ENCODE peak calls at places on chromosomes 13 and 19, in ten cellular contexts. D is omental fat pad; H is NB4; E is fibroblast of pulmonary artery; N is cardiac muscle cell; U is HCT116; F is right lobe of liver; C is astrocyte of the spinal cord; K is left ventricle myocardium inferior; Q is CD4-positive, alpha-beta T cell. V is an unnamed sample.

GRCh38 chr13:33125821-33126570 is 109.8 kb downstream of the KL start:
- DNase-seq in D (no peak), C (peak), F (peak), N (peak), U (peak), Q (no peak), H (no peak), K (peak), E (peak), V (no peak)

GRCh38 chr19:10551698-10552301 is 8.1 kb downstream of the ATG4D start:
- DNase-seq in Q (no peak), N (peak), E (peak), U (peak), H (peak), C (no peak), D (no peak), K (no peak), F (no peak), V (peak)

GRCh38 chr13:56720841-56721240 is 419.9 kb upstream of the PRR20A start:
- DNase-seq in N (peak), Q (no peak), F (no peak), D (no peak), U (no peak), E (peak), H (no peak), C (no peak), K (no peak), V (no peak)

GRCh38 chr13:53007872-53008271 is 20.7 kb upstream of the OLFM4 start:
- DNase-seq in K (peak), N (no peak), F (no peak), C (no peak), U (no peak), Q (no peak), E (no peak), H (no peak), D (no peak), V (no peak)

GRCh38 chr13:52195052-52195837 is 35.8 kb upstream of the NEK3 start:
- DNase-seq in K (peak), E (peak), U (no peak), N (peak), Q (peak), H (no peak), D (peak), C (peak), F (peak), V (peak)

GRCh38 chr13:24264976-24265375 is 44.4 kb upstream of the C1QTNF9 start:
- DNase-seq in U (no peak), F (no peak), C (no peak), E (no peak), K (no peak), H (no peak), D (no peak), N (no peak), Q (peak), V (peak)

GRCh38 chr19:39038098-39038497 is 5.7 kb upstream of the FBXO27 start:
- DNase-seq in Q (no peak), N (peak), K (no peak), E (peak), F (peak), C (peak), H (peak), D (no peak), U (peak), V (no peak)

GRCh38 chr19:39679056-39679790 is 23.5 kb downstream of the LGALS16 start:
- DNase-seq in N (no peak), D (no peak), U (no peak), H (no peak), K (no peak), C (no peak), F (no peak), Q (no peak), E (no peak), V (peak)

GRCh38 chr13:80830431-80830830 is 489.5 kb upstream of the SPRY2 start:
- DNase-seq in E (no peak), Q (no peak), U (no peak), N (no peak), D (no peak), H (no peak), K (no peak), C (no peak), F (no peak), V (no peak)

GRCh38 chr13:112078216-112078615 is 11.3 kb downstream of the SOX1 start:
- DNase-seq in N (no peak), D (no peak), F (no peak), E (no peak), U (no peak), K (no peak), Q (no peak), H (no peak), C (no peak), V (no peak)

GRCh38 chr19:34475026-34475974 is 6.3 kb upstream of the WTIP start:
- DNase-seq in E (peak), F (no peak), D (no peak), U (no peak), K (no peak), H (peak), C (peak), Q (no peak), N (peak), V (no peak)

GRCh38 chr13:98280176-98280510 is 103.1 kb upstream of the RNF113B start:
- DNase-seq in C (no peak), F (no peak), Q (no peak), E (no peak), U (no peak), H (no peak), N (no peak), D (no peak), K (no peak), V (no peak)

GRCh38 chr19:44904426-44904994 is 1.1 kb upstream of the APOE start:
- DNase-seq in U (no peak), H (peak), C (no peak), D (no peak), K (no peak), F (no peak), E (no peak), N (no peak), Q (no peak), V (peak)

GRCh38 chr13:50842711-50843255 is 709 bp downstream of the DLEU7 start:
- DNase-seq in H (no peak), K (no peak), D (no peak), U (no peak), N (no peak), E (no peak), C (no peak), F (no peak), Q (no peak), V (no peak)

GRCh38 chr13:101579291-101579802 is 126.9 kb downstream of the ITGBL1 start:
- DNase-seq in F (no peak), E (peak), D (no peak), H (no peak), N (peak), K (no peak), Q (no peak), C (peak), U (no peak), V (no peak)

GRCh38 chr13:23467048-23467931 is 33.8 kb upstream of the SACS start:
- DNase-seq in D (no peak), U (no peak), H (no peak), E (no peak), C (no peak), Q (no peak), K (no peak), N (no peak), F (no peak), V (peak)

GRCh38 chr13:74575729-74576125 is 441.5 kb upstream of the KLF12 start:
- DNase-seq in H (peak), N (peak), Q (peak), U (no peak), F (peak), K (peak), E (peak), C (peak), D (peak), V (peak)

GRCh38 chr19:16542894-16543498 is 759 bp upstream of the CHERP start:
- DNase-seq in F (no peak), K (no peak), U (no peak), Q (no peak), H (peak), C (no peak), D (no peak), E (peak), N (peak), V (peak)

GRCh38 chr13:110012102-110012739 is 225.8 kb upstream of the IRS2 start:
- DNase-seq in C (peak), D (no peak), K (no peak), Q (no peak), N (peak), U (peak), E (peak), H (no peak), F (no peak), V (no peak)

GRCh38 chr19:29524912-29525870 is 603 bp upstream of the VSTM2B start:
- DNase-seq in Q (no peak), H (no peak), D (no peak), C (no peak), E (no peak), N (no peak), K (peak), F (peak), U (no peak), V (no peak)

GRCh38 chr19:46977548-46977947 is 42.1 kb upstream of the NPAS1 start:
- DNase-seq in U (no peak), K (no peak), N (no peak), H (no peak), D (no peak), F (no peak), Q (no peak), E (no peak), C (no peak), V (no peak)

GRCh38 chr13:108223850-108224503 is 5.8 kb downstream of the ABHD13 start:
- DNase-seq in E (no peak), D (no peak), K (no peak), F (no peak), H (no peak), N (no peak), Q (no peak), C (no peak), U (no peak), V (no peak)

GRCh38 chr13:108218044-108218974 is at the start of gene ABHD13:
- DNase-seq in K (peak), N (peak), U (peak), C (peak), F (peak), Q (peak), D (peak), E (peak), H (peak), V (peak)

GRCh38 chr13:108215428-108215827 is at the start of gene LIG4:
- DNase-seq in F (peak), C (peak), E (peak), Q (peak), K (peak), H (peak), D (no peak), N (peak), U (peak), V (peak)

GRCh38 chr13:108214511-108215383 is 589 bp downstream of the LIG4 start:
- DNase-seq in F (peak), N (no peak), H (no peak), E (no peak), U (no peak), C (no peak), D (no peak), K (no peak), Q (no peak), V (peak)

GRCh38 chr13:108220042-108220441 is 1.9 kb downstream of the ABHD13 start:
- DNase-seq in K (no peak), D (no peak), N (no peak), E (no peak), C (no peak), F (no peak), U (peak), Q (no peak), H (peak), V (peak)
- TF ChIP-seq CTCF in K (no peak), D (no peak), N (no peak), E (no peak), C (no peak), F (no peak), U (peak), Q (no peak), H (no peak), V (no peak)

GRCh38 chr19:33459691-33460090 is 61.9 kb downstream of the PEPD start:
- DNase-seq in E (no peak), K (no peak), H (no peak), F (peak), C (no peak), U (no peak), N (no peak), Q (no peak), D (no peak), V (no peak)

GRCh38 chr19:33461256-33462111 is 60.1 kb downstream of the PEPD start:
- DNase-seq in Q (no peak), D (no peak), U (no peak), C (no peak), K (no peak), F (peak), E (no peak), N (no peak), H (no peak), V (no peak)

GRCh38 chr19:33458807-33459206 is 62.8 kb downstream of the PEPD start:
- DNase-seq in K (no peak), F (peak), C (no peak), Q (no peak), N (no peak), H (no peak), E (no peak), D (no peak), U (no peak), V (no peak)

GRCh38 chr19:33459220-33459619 is 62.4 kb downstream of the PEPD start:
- DNase-seq in Q (no peak), K (no peak), H (no peak), U (no peak), E (no peak), D (no peak), N (no peak), F (peak), C (no peak), V (no peak)

DNA sequence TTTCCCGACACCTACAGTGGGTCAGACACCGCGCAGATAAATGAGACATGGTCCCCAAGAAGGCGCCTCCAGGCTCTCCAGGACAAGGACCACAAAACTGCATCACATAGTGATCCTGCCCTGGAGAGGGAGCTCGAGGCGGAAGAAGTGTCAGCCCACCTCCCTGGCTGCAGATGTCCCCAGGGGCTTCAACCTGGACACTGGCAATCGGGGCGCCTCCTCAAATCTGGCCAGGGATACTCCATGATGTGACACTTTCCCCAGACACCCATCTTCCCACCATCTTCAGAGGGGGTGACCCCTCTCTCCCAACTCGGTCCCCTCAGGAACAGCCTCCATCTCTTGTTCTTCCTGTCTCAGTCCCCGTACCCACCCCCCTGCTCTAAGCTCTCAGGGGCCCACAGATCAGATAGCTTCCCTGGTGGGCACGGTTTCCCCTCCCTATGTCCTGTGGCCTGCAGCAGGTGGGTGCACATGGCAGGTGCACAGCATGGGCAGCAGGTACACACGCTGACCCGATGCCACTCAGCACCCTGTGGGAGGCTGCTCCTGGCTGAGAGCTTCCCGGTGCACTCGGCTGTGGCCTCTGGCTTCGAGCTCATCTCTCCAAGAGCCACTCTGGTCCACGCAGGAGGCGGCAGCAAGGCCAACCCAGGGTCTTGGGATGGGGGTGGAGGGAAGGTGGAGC is 61.2 kb downstream of the PEPD start:
- DNase-seq in D (no peak), H (no peak), E (no peak), N (no peak), U (no peak), K (no peak), Q (no peak), C (no peak), F (peak), V (no peak)
- TF ChIP-seq CTCF in D (no peak), H (no peak), E (no peak), N (no peak), U (no peak), K (no peak), Q (no peak), C (no peak), F (no peak), V (no peak)

GRCh38 chr13:113649212-113649611 is 8.8 kb downstream of the ATP4B start:
- DNase-seq in E (no peak), Q (no peak), D (no peak), N (no peak), K (peak), F (peak), H (no peak), U (no peak), C (no peak), V (no peak)
- TF ChIP-seq CTCF in E (no peak), Q (no peak), D (no peak), N (no peak), K (no peak), F (no peak), H (no peak), U (no peak), C (no peak), V (no peak)

DNA sequence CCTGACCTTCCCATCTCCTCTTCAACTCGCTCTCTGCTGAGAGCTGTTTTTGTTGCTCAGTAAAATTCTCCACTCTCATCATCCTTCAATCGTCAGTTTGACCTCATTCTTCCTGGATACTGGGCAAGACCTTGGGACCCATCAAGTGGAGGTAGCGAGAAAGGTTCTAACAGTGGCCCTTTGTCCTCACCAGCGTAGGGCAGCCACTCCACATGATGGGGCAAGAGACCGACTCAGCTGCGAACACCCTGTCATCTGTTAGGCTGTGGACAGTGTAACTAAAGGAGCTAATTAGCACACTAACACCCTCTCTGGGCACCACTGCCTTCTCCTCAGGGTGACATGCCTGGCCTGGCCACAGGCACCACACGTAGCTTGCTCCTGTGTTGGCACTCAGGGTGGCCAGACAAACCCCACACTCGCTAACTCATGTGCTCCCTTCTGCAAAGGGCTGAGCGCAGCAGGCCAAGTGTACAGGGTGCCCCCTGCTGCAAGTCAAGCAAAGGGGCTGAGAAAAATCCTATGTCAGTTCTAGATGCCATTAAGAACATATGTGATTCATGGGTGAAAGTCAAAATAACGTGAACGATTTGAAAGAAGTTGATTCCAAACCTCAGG is 1216.0 kb downstream of the SLITRK5 start:
- DNase-seq in H (peak), N (no peak), D (no peak), Q (no peak), K (no peak), C (no peak), F (peak), U (no peak), E (no peak), V (peak)
- TF ChIP-seq CTCF in H (no peak), N (no peak), D (no peak), Q (no peak), K (no peak), C (no peak), F (no peak), U (no peak), E (no peak), V (peak)

GRCh38 chr19:1401138-1401888 is at the start of gene GAMT:
- DNase-seq in F (peak), Q (peak), K (peak), E (peak), H (peak), U (no peak), D (no peak), C (no peak), N (peak), V (peak)
- TF ChIP-seq CTCF in F (peak), Q (peak), K (peak), E (no peak), H (no peak), U (peak), D (no peak), C (peak), N (peak), V (peak)